ENCODE peak calls at places on chromosomes 4 and X, in seven cellular contexts. K is cardiac muscle cell, L is heart left ventricle, A is breast epithelium, W is Caco-2, T is kidney, O is left lung. I is an unnamed sample. For H3K4me1, the result is how much of the 10 kb centered on the place peaks cover.

GRCh38 chrX:41734530-41734929 is 10.5 kb downstream of the GPR82 start:
- DNase-seq in K (no peak), L (no peak), A (no peak), W (peak), T (no peak), O (no peak), I (no peak)

GRCh38 chrX:2819345-2820130 is 9.2 kb upstream of the GYG2 start:
- DNase-seq in K (peak), L (no peak), A (no peak), W (peak), T (no peak), O (no peak), I (no peak)

GRCh38 chrX:44352739-44353138 is 9.3 kb upstream of the EFHC2 start:
- DNase-seq in K (no peak), L (no peak), A (peak), W (no peak), T (no peak), O (no peak), I (no peak)

GRCh38 chr4:100738388-100739165 is 220.8 kb upstream of the EMCN start:
- DNase-seq in K (peak), L (peak), A (no peak), W (no peak), T (no peak), O (no peak), I (peak)

GRCh38 chr4:89275587-89275986 is 32.0 kb downstream of the GPRIN3 start:
- DNase-seq in K (no peak), L (no peak), A (no peak), W (no peak), T (no peak), O (no peak), I (no peak)

GRCh38 chr4:111652206-111652605 is 493.0 kb upstream of the FAM241A start:
- DNase-seq in K (no peak), L (no peak), A (no peak), W (no peak), T (no peak), O (no peak), I (no peak)

GRCh38 chr4:26032572-26033320 is 118.7 kb downstream of the SMIM20 start:
- DNase-seq in K (no peak), L (no peak), A (no peak), W (no peak), T (no peak), O (no peak), I (no peak)

GRCh38 chr4:140799686-140800225 is 43.6 kb upstream of the TBC1D9 start:
- DNase-seq in K (no peak), L (no peak), A (no peak), W (no peak), T (no peak), O (no peak), I (no peak)

GRCh38 chr4:173500841-173501591 is 29.0 kb downstream of the HAND2 start:
- DNase-seq in K (no peak), L (no peak), A (no peak), W (no peak), T (no peak), O (peak), I (no peak)

GRCh38 chrX:130079824-130080406 is 30.4 kb downstream of the ELF4 start:
- DNase-seq in K (peak), L (peak), A (peak), W (peak), T (no peak), O (no peak), I (no peak)

GRCh38 chrX:115183980-115184379 is 5.2 kb upstream of the RBMXL3 start:
- DNase-seq in K (no peak), L (no peak), A (no peak), W (no peak), T (no peak), O (no peak), I (no peak)

GRCh38 chr4:54593795-54594194 is 64.0 kb upstream of the KIT start:
- DNase-seq in K (no peak), L (no peak), A (no peak), W (no peak), T (no peak), O (no peak), I (no peak)

GRCh38 chr4:130568746-130569145 is 1472.8 kb downstream of the C4orf33 start:
- DNase-seq in K (no peak), L (no peak), A (no peak), W (no peak), T (no peak), O (no peak), I (no peak)

DNA sequence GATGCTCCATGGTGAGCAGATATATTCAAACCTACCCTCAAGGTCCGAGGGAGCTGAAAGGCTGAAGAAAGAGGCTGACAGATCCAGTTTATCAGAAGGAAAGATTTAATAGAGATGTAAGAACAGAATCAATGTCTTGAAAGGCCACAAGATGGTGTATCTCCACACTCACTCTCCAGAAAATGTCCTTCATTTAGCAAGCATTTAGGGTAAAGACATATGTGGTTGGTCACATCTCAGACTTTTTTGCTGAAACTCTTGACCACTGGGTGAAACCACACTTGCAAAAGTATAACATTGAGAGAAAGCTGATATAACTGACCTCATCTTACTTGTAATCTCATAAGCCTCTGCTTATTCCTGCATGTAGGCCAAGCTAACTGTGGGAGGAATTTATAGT is 745.8 kb upstream of the GALNTL6 start:
- DNase-seq in K (no peak), L (no peak), A (no peak), W (no peak), T (no peak), O (no peak), I (no peak)
- TF ChIP-seq CTCF in K (no peak), L (no peak), A (no peak), W (no peak), T (no peak), O (no peak), I (no peak)

DNA sequence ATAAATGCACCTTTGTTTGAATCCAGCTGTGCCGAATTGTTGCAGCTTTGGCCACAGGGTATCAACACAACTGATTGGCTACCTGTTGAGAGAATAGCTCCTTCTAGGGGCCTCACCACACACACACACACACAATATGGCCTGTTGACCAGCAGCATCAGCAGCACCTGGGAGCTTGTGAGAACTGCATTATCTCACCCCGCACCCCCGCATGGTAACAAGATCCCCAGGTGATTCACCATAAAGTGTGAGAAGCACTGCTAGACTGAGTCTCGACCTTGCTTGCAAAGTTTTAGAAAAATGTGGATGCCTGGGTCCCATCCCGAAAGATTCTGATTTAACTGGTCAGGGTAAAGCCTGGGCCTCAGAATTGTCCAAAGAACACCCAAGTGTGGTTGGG is 176.9 kb upstream of the PRPS2 start:
- DNase-seq in K (no peak), L (no peak), A (no peak), W (no peak), T (no peak), O (no peak), I (no peak)
- H3K4me3 ChIP-seq in K (no peak), L (no peak), A (no peak), W (no peak), T (no peak), O (no peak), I (no peak)

DNA sequence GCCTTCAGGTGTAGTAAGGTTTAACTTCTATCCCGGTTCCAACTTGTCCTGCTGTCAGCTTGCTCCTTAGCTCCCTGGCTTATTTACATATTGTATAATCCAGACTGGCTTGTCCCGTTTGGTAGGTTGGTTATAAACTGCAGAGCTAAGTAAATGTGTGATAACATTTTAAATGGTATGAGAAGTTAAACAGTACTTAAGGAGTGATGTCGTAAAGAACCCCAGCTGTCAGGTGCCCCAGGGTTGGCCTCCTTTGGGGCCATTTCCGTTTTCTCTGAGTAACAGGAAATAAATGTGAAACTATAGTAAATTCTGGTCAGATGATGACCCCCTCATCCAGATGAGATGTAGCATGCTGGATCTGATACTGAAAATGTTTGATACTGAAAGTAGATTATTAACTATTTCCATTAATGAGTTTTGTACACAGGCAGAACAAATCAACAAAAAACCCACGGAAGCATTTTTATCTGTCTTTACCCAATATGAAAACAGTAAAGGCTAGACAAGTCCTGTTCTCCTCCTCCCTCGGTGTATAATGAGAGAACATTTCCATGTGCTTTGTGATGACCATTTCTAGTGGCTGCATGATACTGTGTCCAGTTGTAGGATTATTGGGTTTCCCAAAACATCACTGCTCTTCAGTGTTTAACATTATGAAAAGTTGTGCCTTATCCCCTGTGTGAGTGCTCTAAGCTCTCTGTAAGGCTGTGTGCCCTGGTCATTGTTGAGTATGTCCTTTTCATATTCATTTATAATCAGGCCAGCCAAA is 22.4 kb downstream of the GAB1 start:
- DNase-seq in K (no peak), L (no peak), A (peak), W (peak), T (peak), O (no peak), I (no peak)
- H3K4me1 ChIP-seq in K (under half), L (under half), A (under half), W (half or more), T (under half), O (half or more), I (under half)

DNA sequence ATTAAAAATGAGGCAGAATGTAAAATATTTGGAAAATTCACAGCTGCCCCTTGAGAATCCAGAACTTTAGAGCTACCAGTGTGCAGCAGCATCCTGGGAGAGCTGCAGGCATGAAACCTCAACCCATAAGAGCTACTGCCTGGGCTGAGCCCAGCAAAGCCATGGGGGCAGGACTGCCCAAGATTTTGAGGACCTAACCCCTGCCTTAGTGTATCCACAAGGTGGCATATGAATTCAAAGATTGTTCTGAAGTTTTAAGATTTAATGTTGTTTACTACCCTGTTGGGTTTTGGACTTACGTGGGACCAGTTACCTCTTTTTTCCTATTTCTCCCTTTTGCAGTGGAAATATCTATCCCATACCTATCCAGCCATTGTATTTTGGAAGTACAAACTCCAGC is 26.4 kb downstream of the CASP6 start:
- DNase-seq in K (no peak), L (no peak), A (no peak), W (no peak), T (no peak), O (no peak), I (no peak)
- TF ChIP-seq CTCF in K (no peak), L (no peak), A (no peak), W (no peak), T (no peak), O (no peak), I (no peak)

GRCh38 chr4:1895971-1896657 is 24.9 kb downstream of the NSD2 start:
- DNase-seq in K (no peak), L (no peak), A (no peak), W (no peak), T (peak), O (no peak), I (peak)

GRCh38 chr4:1898681-1899080 is 27.5 kb downstream of the NSD2 start:
- DNase-seq in K (no peak), L (no peak), A (no peak), W (no peak), T (no peak), O (no peak), I (no peak)

GRCh38 chr4:1896658-1896991 is 25.4 kb downstream of the NSD2 start:
- DNase-seq in K (no peak), L (no peak), A (no peak), W (no peak), T (peak), O (no peak), I (no peak)

GRCh38 chr4:1898007-1898406 is 26.8 kb downstream of the NSD2 start:
- DNase-seq in K (no peak), L (no peak), A (no peak), W (no peak), T (no peak), O (no peak), I (no peak)

DNA sequence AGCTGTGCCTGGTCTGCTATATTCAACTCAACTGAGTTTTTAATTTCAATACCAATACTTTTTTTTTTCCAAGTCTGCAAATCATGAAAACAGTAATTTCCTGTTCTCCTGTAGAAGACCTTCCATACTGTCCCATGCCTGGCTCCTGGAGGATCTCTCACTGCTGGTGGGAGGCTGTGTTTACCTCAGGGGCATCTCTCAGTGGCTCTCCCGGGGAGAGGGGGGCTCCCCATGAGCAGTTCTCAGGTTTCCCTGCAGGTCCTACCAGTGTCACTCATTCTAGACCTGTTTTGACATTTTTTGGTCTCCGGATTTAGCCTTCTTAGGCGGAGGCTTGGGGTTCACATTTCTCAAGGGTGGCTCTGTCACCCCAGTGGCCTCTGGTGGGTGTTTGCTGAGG is 24.3 kb downstream of the NSD2 start:
- DNase-seq in K (no peak), L (no peak), A (no peak), W (no peak), T (no peak), O (no peak), I (no peak)
- H3K4me3 ChIP-seq in K (no peak), L (no peak), A (no peak), W (no peak), T (no peak), O (no peak), I (no peak)

DNA sequence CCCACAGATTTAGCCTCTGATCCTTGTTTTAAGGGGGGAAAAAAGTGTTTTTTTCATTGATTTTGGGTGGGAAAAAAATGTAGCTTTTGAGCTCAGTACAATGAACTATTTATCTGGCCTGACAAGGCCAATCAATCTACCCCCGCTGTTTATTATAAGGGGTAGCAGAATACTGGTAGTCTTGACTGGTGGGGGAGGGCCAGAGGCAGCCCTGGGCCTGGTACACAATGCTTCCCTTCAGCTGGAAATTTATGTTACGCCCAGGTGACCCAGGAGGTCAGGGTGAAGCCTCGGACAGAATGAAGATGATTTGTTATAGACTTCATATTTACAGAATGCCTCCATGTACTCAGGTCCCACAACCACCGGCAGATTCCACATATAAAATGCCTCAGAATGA is 143.2 kb downstream of the SH3KBP1 start:
- DNase-seq in K (no peak), L (no peak), A (no peak), W (no peak), T (no peak), O (no peak), I (no peak)
- H3K4me1 ChIP-seq in K (under half), L (under half), A (under half), W (under half), T (under half), O (under half), I (under half)

GRCh38 chr4:158667651-158668198 is 4.0 kb downstream of the C4orf46 start:
- DNase-seq in K (peak), L (no peak), A (no peak), W (peak), T (no peak), O (no peak), I (no peak)
- TF ChIP-seq CTCF in K (peak), L (peak), A (peak), W (peak), T (no peak), O (peak), I (no peak)

I was measured in ascending aorta.